ENCODE peak calls at places on chromosomes 11 and 22, in six cellular contexts. A is kidney epithelial cell, N is epithelial cell of proximal tubule, E is psoas muscle, H is adipocyte, M is fibroblast of villous mesenchyme. F is an unnamed sample.

GRCh38 chr11:96207459-96208449 is 135.2 kb downstream of the MAML2 start:
- DNase-seq in A (no peak), N (no peak), E (no peak), H (peak; percentile 56), M (peak; percentile 81), F (peak; percentile 87)

GRCh38 chr11:44611687-44612437 is 46.4 kb downstream of the CD82 start:
- DNase-seq in A (no peak), N (no peak), E (no peak), H (no peak), M (no peak), F (no peak)

GRCh38 chr11:18384157-18384641 is 10.2 kb upstream of the LDHA start:
- DNase-seq in A (peak; percentile 84), N (peak; percentile 84), E (peak; percentile 64), H (peak; percentile 87), M (peak; percentile 97), F (peak; percentile 71)

GRCh38 chr11:121556937-121557336 is 104.2 kb upstream of the SORL1-AS1 start:
- DNase-seq in A (no peak), N (no peak), E (no peak), H (no peak), M (no peak), F (no peak)

GRCh38 chr11:62574363-62575057 is 819 bp upstream of the EEF1G start:
- DNase-seq in A (no peak), N (no peak), E (no peak), H (peak; percentile 61), M (peak; percentile 73), F (no peak)

GRCh38 chr11:36186797-36187196 is 102.4 kb downstream of the COMMD9 start:
- DNase-seq in A (no peak), N (no peak), E (no peak), H (no peak), M (no peak), F (no peak)

GRCh38 chr11:79007811-79008294 is 433.0 kb downstream of the TENM4 start:
- DNase-seq in A (no peak), N (no peak), E (no peak), H (no peak), M (no peak), F (no peak)

GRCh38 chr11:2572491-2573239 is 127.1 kb downstream of the KCNQ1OT1 start:
- DNase-seq in A (no peak), N (no peak), E (peak; percentile 4), H (no peak), M (no peak), F (no peak)

GRCh38 chr11:130945945-130946344 is 29.7 kb upstream of the SNX19 start:
- DNase-seq in A (peak; percentile 28), N (no peak), E (peak; percentile 59), H (peak; percentile 75), M (peak; percentile 61), F (no peak)

GRCh38 chr11:72702096-72702495 is 27.9 kb upstream of the PDE2A start:
- DNase-seq in A (no peak), N (no peak), E (no peak), H (no peak), M (no peak), F (no peak)

GRCh38 chr22:28146401-28147304 is 227.6 kb upstream of the PITPNB start:
- DNase-seq in A (no peak), N (no peak), E (no peak), H (peak; percentile 53), M (no peak), F (no peak)

GRCh38 chr11:64131657-64132387 is 34.1 kb downstream of the MACROD1 start:
- DNase-seq in A (no peak), N (no peak), E (no peak), H (no peak), M (no peak), F (peak; percentile 18)

GRCh38 chr11:45593992-45594391 is 71.4 kb downstream of the CHST1 start:
- DNase-seq in A (no peak), N (no peak), E (no peak), H (no peak), M (no peak), F (peak; percentile 17)

GRCh38 chr11:61331636-61332035 is 1.3 kb downstream of the DDB1 start:
- DNase-seq in A (no peak), N (no peak), E (no peak), H (no peak), M (peak; percentile 9), F (no peak)
- H3K4me3 ChIP-seq in A (peak overlapping the region; percentile 97), N (peak overlapping the region; percentile 96), E (peak overlapping the region; percentile 95), H (peak overlapping the region; percentile 94), M (peak overlapping the region; percentile 89), F (peak overlapping the region; percentile 61)

DNA sequence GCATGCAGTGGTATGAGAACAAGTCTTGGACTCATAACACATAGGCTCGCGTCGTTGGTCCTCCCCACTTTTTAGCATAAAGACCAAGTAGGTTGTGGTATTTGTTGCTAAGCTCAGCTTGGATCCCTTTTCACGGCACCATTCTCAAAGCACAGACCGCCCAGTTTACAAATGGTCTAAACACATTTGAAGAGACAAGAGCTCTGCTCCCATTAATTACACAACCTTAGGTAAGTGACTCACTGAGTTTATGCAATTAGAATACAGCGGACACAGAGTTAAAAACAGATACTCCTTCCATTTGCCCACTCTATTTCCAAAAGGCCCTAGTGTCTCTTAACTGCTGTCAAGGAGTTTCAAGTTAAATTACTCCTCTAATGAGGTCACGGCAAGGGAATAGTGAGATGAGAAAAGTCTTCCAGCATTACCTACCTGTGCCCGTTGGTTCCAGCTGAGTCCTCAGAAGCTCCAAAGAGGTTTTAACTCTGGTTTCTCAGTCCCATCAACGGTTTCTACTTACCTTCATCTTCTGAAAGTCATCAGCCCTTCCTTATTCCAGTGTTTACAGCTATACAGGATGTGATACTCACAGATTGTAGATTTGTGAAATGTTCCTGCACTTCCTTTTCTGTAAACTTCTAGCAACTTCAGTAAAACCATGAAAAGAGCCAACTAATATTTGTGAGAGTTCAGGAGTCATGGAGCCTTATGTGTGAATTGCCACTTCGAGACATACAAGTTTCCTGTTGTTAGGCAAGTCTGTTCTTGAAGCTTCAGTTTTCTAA is at the start of gene MS4A6A:
- DNase-seq in A (no peak), N (no peak), E (no peak), H (no peak), M (no peak), F (no peak)
- H3K4me3 ChIP-seq in A (no peak within 1 kb of the TSS), N (no peak within 1 kb of the TSS), E (peak within 1 kb of the TSS; percentile 42), H (no peak within 1 kb of the TSS), M (no peak within 1 kb of the TSS), F (no peak within 1 kb of the TSS)

GRCh38 chr11:60918941-60919275 is 5.0 kb downstream of the TMEM109 start:
- DNase-seq in A (no peak), N (no peak), E (no peak), H (no peak), M (peak; percentile 33), F (no peak)

GRCh38 chr11:60921259-60921658 is 3.0 kb upstream of the TMEM132A start:
- DNase-seq in A (no peak), N (no peak), E (no peak), H (no peak), M (no peak), F (no peak)

GRCh38 chr11:60918251-60918940 is 4.4 kb downstream of the TMEM109 start:
- DNase-seq in A (no peak), N (no peak), E (no peak), H (no peak), M (no peak), F (peak; percentile 44)

GRCh38 chr11:60919956-60920355 is 4.3 kb upstream of the TMEM132A start:
- DNase-seq in A (no peak), N (no peak), E (no peak), H (no peak), M (no peak), F (no peak)

DNA sequence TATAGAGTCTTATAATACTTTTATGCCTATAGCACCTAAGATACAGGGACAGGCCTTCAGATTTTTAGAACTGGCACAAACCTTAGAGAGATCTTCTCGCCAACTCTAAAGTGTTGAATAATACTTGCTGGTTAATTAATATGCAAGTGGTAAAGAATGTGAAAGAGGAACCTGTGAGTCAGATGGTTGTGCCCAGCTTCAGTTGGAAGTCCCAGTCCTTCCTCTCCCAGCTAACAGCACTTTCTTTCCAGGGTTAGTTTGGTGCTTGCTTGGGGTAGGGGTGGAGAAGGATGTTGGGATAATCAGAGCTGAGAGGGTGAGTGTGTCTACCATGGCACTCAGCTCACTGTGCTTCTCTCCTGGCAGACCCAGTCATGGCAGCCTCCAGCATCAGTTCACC is 4.9 kb upstream of the TMEM132A start:
- DNase-seq in A (no peak), N (no peak), E (no peak), H (no peak), M (no peak), F (no peak)
- H3K4me3 ChIP-seq in A (no peak overlapping the region), N (no peak overlapping the region), E (no peak overlapping the region), H (no peak overlapping the region), M (no peak overlapping the region), F (no peak overlapping the region)

DNA sequence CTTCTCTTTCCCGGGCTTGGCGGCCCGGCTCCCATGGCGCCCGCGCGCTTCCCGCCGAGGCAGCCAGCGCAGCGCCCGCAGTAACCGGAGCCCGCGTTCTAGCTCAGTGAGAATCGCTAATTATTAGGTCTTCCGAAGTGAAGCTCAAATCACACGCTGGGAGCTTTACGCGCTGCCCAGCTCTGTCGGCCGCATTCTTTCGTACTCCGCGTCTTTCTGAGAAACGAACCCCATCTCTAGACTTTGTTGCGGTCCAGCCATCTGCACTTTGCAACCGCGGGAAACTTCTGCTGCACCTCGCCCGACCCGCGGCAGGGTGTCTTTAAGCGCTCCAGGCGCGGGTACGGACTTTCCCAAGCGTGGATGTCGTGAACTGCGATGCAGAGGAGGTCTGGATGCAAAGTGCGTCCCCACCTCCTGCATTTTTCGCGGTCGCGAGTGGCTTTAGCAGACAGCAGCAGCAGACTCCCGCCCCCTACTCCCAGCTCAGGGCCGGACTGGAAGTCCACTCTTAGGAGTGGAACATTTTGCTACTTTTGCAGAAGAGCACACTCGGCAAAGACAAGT is 6.0 kb upstream of the PAX6 start:
- DNase-seq in A (no peak), N (no peak), E (no peak), H (no peak), M (no peak), F (no peak)
- H3K4me3 ChIP-seq in A (no peak overlapping the region), N (peak overlapping the region; percentile 43), E (peak overlapping the region; percentile 62), H (no peak overlapping the region), M (no peak overlapping the region), F (peak overlapping the region; percentile 13)

GRCh38 chr22:49670610-49671330 is 156.9 kb downstream of the BRD1 start:
- DNase-seq in A (no peak), N (no peak), E (no peak), H (no peak), M (no peak), F (no peak)
- H3K4me3 ChIP-seq in A (no peak overlapping the region), N (no peak overlapping the region), E (peak overlapping the region; percentile 52), H (no peak overlapping the region), M (no peak overlapping the region), F (no peak overlapping the region)

DNA sequence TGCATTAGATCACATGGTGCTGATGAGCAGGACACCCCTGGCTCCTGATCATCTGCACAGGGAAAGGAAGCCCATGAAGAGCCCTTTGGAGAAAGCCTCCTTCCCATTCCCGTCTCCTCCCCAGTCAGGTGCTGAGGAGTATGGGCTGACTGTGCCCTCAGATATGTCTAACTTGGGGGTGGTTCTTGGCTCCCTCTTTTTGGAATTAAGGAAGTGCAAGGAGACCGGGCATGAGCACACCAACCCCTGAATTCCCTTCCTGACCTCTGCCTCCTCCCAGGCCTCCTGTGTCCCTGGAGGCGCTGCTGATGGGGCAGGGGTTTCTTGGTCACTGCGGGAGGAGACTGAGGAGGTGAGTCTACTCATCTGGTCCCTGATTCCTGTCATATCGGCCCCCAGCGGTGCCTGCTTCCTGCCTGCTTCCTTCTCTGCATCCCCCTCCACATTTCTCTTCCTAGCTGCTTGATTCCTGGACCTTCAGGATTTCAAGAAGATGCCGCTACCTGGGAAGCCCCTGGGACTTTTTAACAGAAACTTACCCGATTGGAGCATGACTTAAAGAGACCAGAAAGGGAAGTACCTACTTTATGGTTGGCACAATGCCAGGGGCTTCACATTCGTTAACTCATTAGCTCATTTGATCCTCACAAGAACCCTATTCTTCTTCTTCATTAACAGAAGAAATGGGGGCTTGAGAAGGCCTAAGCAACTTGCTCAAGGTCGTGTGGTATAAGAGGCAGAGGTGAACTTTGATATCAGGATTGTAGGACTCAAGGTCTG is 22.5 kb upstream of the NECTIN1 start:
- DNase-seq in A (no peak), N (no peak), E (no peak), H (no peak), M (no peak), F (peak; percentile 16)
- H3K4me3 ChIP-seq in A (no peak overlapping the region), N (no peak overlapping the region), E (no peak overlapping the region), H (no peak overlapping the region), M (no peak overlapping the region), F (no peak overlapping the region)